ENCODE peak calls at places on chromosomes 6 and 20, in seven cellular contexts. One of them, this sample, is unnamed.

GRCh38 chr6:4336778-4337442 is 201.5 kb upstream of the ECI2 start:
- DNase-seq in CD8-positive, alpha-beta T cell: no peak
- DNase-seq in activated naive CD4-positive, alpha-beta T cell treated with anti-CD3 and anti-CD28 coated beads, Interleukin-2, amount 10 ng/mL, durations not matched to agents 7 days and 5 days: no peak
- DNase-seq in NCI-H748 treated with DMSO at 0.1 percent for 48 hours: no peak
- DNase-seq in progenitor cell of endocrine pancreas: no peak
- DNase-seq in HepG2: peak
- DNase-seq in activated T-helper 1 cell treated with anti-CD3 and anti-CD28 coated beads, Interleukin-2, amount 50 U/mL, for 16 hours: no peak
- DNase-seq in this sample: no peak

GRCh38 chr6:19812512-19813119 is 24.6 kb upstream of the ID4 start:
- DNase-seq in CD8-positive, alpha-beta T cell: no peak
- DNase-seq in activated naive CD4-positive, alpha-beta T cell treated with anti-CD3 and anti-CD28 coated beads, Interleukin-2, amount 10 ng/mL, durations not matched to agents 7 days and 5 days: no peak
- DNase-seq in NCI-H748 treated with DMSO at 0.1 percent for 48 hours: peak
- DNase-seq in progenitor cell of endocrine pancreas: no peak
- DNase-seq in HepG2: peak
- DNase-seq in activated T-helper 1 cell treated with anti-CD3 and anti-CD28 coated beads, Interleukin-2, amount 50 U/mL, for 16 hours: no peak
- DNase-seq in this sample: no peak

GRCh38 chr6:131937703-131938631 is 13.2 kb downstream of the CCN2 start:
- DNase-seq in CD8-positive, alpha-beta T cell: no peak
- DNase-seq in activated naive CD4-positive, alpha-beta T cell treated with anti-CD3 and anti-CD28 coated beads, Interleukin-2, amount 10 ng/mL, durations not matched to agents 7 days and 5 days: no peak
- DNase-seq in NCI-H748 treated with DMSO at 0.1 percent for 48 hours: peak
- DNase-seq in progenitor cell of endocrine pancreas: no peak
- DNase-seq in HepG2: peak
- DNase-seq in activated T-helper 1 cell treated with anti-CD3 and anti-CD28 coated beads, Interleukin-2, amount 50 U/mL, for 16 hours: no peak
- DNase-seq in this sample: no peak

GRCh38 chr6:47319867-47320266 is 10.2 kb upstream of the TNFRSF21 start:
- DNase-seq in CD8-positive, alpha-beta T cell: no peak
- DNase-seq in activated naive CD4-positive, alpha-beta T cell treated with anti-CD3 and anti-CD28 coated beads, Interleukin-2, amount 10 ng/mL, durations not matched to agents 7 days and 5 days: no peak
- DNase-seq in NCI-H748 treated with DMSO at 0.1 percent for 48 hours: no peak
- DNase-seq in progenitor cell of endocrine pancreas: no peak
- DNase-seq in HepG2: no peak
- DNase-seq in activated T-helper 1 cell treated with anti-CD3 and anti-CD28 coated beads, Interleukin-2, amount 50 U/mL, for 16 hours: no peak
- DNase-seq in this sample: no peak

GRCh38 chr20:57501461-57502330 is 23.2 kb downstream of the CTCFL start:
- DNase-seq in CD8-positive, alpha-beta T cell: no peak
- DNase-seq in activated naive CD4-positive, alpha-beta T cell treated with anti-CD3 and anti-CD28 coated beads, Interleukin-2, amount 10 ng/mL, durations not matched to agents 7 days and 5 days: no peak
- DNase-seq in NCI-H748 treated with DMSO at 0.1 percent for 48 hours: no peak
- DNase-seq in progenitor cell of endocrine pancreas: no peak
- DNase-seq in HepG2: no peak
- DNase-seq in activated T-helper 1 cell treated with anti-CD3 and anti-CD28 coated beads, Interleukin-2, amount 50 U/mL, for 16 hours: no peak
- DNase-seq in this sample: no peak

GRCh38 chr6:169859978-169860703 is 108.7 kb downstream of the ERMARD start:
- DNase-seq in CD8-positive, alpha-beta T cell: no peak
- DNase-seq in activated naive CD4-positive, alpha-beta T cell treated with anti-CD3 and anti-CD28 coated beads, Interleukin-2, amount 10 ng/mL, durations not matched to agents 7 days and 5 days: peak
- DNase-seq in NCI-H748 treated with DMSO at 0.1 percent for 48 hours: no peak
- DNase-seq in progenitor cell of endocrine pancreas: no peak
- DNase-seq in HepG2: no peak
- DNase-seq in activated T-helper 1 cell treated with anti-CD3 and anti-CD28 coated beads, Interleukin-2, amount 50 U/mL, for 16 hours: no peak
- DNase-seq in this sample: no peak

GRCh38 chr20:64261138-64261537 is 5.6 kb downstream of the PCMTD2 start:
- DNase-seq in CD8-positive, alpha-beta T cell: no peak
- DNase-seq in activated naive CD4-positive, alpha-beta T cell treated with anti-CD3 and anti-CD28 coated beads, Interleukin-2, amount 10 ng/mL, durations not matched to agents 7 days and 5 days: no peak
- DNase-seq in NCI-H748 treated with DMSO at 0.1 percent for 48 hours: no peak
- DNase-seq in progenitor cell of endocrine pancreas: no peak
- DNase-seq in HepG2: no peak
- DNase-seq in activated T-helper 1 cell treated with anti-CD3 and anti-CD28 coated beads, Interleukin-2, amount 50 U/mL, for 16 hours: no peak
- DNase-seq in this sample: no peak

GRCh38 chr6:13729891-13730290 is 18.3 kb upstream of the RANBP9 start:
- DNase-seq in CD8-positive, alpha-beta T cell: no peak
- DNase-seq in activated naive CD4-positive, alpha-beta T cell treated with anti-CD3 and anti-CD28 coated beads, Interleukin-2, amount 10 ng/mL, durations not matched to agents 7 days and 5 days: no peak
- DNase-seq in NCI-H748 treated with DMSO at 0.1 percent for 48 hours: no peak
- DNase-seq in progenitor cell of endocrine pancreas: no peak
- DNase-seq in HepG2: no peak
- DNase-seq in activated T-helper 1 cell treated with anti-CD3 and anti-CD28 coated beads, Interleukin-2, amount 50 U/mL, for 16 hours: no peak
- DNase-seq in this sample: no peak

GRCh38 chr6:75202676-75203131 is 3.1 kb downstream of the COL12A1 start:
- DNase-seq in CD8-positive, alpha-beta T cell: no peak
- DNase-seq in activated naive CD4-positive, alpha-beta T cell treated with anti-CD3 and anti-CD28 coated beads, Interleukin-2, amount 10 ng/mL, durations not matched to agents 7 days and 5 days: no peak
- DNase-seq in NCI-H748 treated with DMSO at 0.1 percent for 48 hours: no peak
- DNase-seq in progenitor cell of endocrine pancreas: no peak
- DNase-seq in HepG2: no peak
- DNase-seq in activated T-helper 1 cell treated with anti-CD3 and anti-CD28 coated beads, Interleukin-2, amount 50 U/mL, for 16 hours: no peak
- DNase-seq in this sample: no peak

GRCh38 chr6:170260686-170261085 is 30.2 kb downstream of the DLL1 start:
- DNase-seq in CD8-positive, alpha-beta T cell: no peak
- DNase-seq in activated naive CD4-positive, alpha-beta T cell treated with anti-CD3 and anti-CD28 coated beads, Interleukin-2, amount 10 ng/mL, durations not matched to agents 7 days and 5 days: no peak
- DNase-seq in NCI-H748 treated with DMSO at 0.1 percent for 48 hours: no peak
- DNase-seq in progenitor cell of endocrine pancreas: no peak
- DNase-seq in HepG2: no peak
- DNase-seq in activated T-helper 1 cell treated with anti-CD3 and anti-CD28 coated beads, Interleukin-2, amount 50 U/mL, for 16 hours: no peak
- DNase-seq in this sample: no peak

GRCh38 chr6:16511048-16511660 is 250.1 kb downstream of the ATXN1 start:
- DNase-seq in CD8-positive, alpha-beta T cell: no peak
- DNase-seq in activated naive CD4-positive, alpha-beta T cell treated with anti-CD3 and anti-CD28 coated beads, Interleukin-2, amount 10 ng/mL, durations not matched to agents 7 days and 5 days: no peak
- DNase-seq in NCI-H748 treated with DMSO at 0.1 percent for 48 hours: peak
- DNase-seq in progenitor cell of endocrine pancreas: no peak
- DNase-seq in HepG2: peak
- DNase-seq in activated T-helper 1 cell treated with anti-CD3 and anti-CD28 coated beads, Interleukin-2, amount 50 U/mL, for 16 hours: no peak
- DNase-seq in this sample: no peak

GRCh38 chr6:21085643-21086042 is 507.9 kb upstream of the SOX4 start:
- DNase-seq in CD8-positive, alpha-beta T cell: no peak
- DNase-seq in activated naive CD4-positive, alpha-beta T cell treated with anti-CD3 and anti-CD28 coated beads, Interleukin-2, amount 10 ng/mL, durations not matched to agents 7 days and 5 days: no peak
- DNase-seq in NCI-H748 treated with DMSO at 0.1 percent for 48 hours: no peak
- DNase-seq in progenitor cell of endocrine pancreas: no peak
- DNase-seq in HepG2: no peak
- DNase-seq in activated T-helper 1 cell treated with anti-CD3 and anti-CD28 coated beads, Interleukin-2, amount 50 U/mL, for 16 hours: no peak
- DNase-seq in this sample: no peak

GRCh38 chr6:44162876-44163625 is 4.4 kb downstream of the CAPN11 start:
- DNase-seq in CD8-positive, alpha-beta T cell: no peak
- DNase-seq in activated naive CD4-positive, alpha-beta T cell treated with anti-CD3 and anti-CD28 coated beads, Interleukin-2, amount 10 ng/mL, durations not matched to agents 7 days and 5 days: no peak
- DNase-seq in NCI-H748 treated with DMSO at 0.1 percent for 48 hours: no peak
- DNase-seq in progenitor cell of endocrine pancreas: no peak
- DNase-seq in HepG2: no peak
- DNase-seq in activated T-helper 1 cell treated with anti-CD3 and anti-CD28 coated beads, Interleukin-2, amount 50 U/mL, for 16 hours: no peak
- DNase-seq in this sample: no peak

GRCh38 chr6:127100510-127101140 is 17.8 kb upstream of the RSPO3 start:
- DNase-seq in CD8-positive, alpha-beta T cell: no peak
- DNase-seq in activated naive CD4-positive, alpha-beta T cell treated with anti-CD3 and anti-CD28 coated beads, Interleukin-2, amount 10 ng/mL, durations not matched to agents 7 days and 5 days: no peak
- DNase-seq in NCI-H748 treated with DMSO at 0.1 percent for 48 hours: no peak
- DNase-seq in progenitor cell of endocrine pancreas: no peak
- DNase-seq in HepG2: no peak
- DNase-seq in activated T-helper 1 cell treated with anti-CD3 and anti-CD28 coated beads, Interleukin-2, amount 50 U/mL, for 16 hours: no peak
- DNase-seq in this sample: no peak

GRCh38 chr6:23650676-23651075 is 475.3 kb upstream of the NRSN1 start:
- DNase-seq in CD8-positive, alpha-beta T cell: no peak
- DNase-seq in activated naive CD4-positive, alpha-beta T cell treated with anti-CD3 and anti-CD28 coated beads, Interleukin-2, amount 10 ng/mL, durations not matched to agents 7 days and 5 days: no peak
- DNase-seq in NCI-H748 treated with DMSO at 0.1 percent for 48 hours: no peak
- DNase-seq in progenitor cell of endocrine pancreas: no peak
- DNase-seq in HepG2: no peak
- DNase-seq in activated T-helper 1 cell treated with anti-CD3 and anti-CD28 coated beads, Interleukin-2, amount 50 U/mL, for 16 hours: no peak
- DNase-seq in this sample: no peak

GRCh38 chr6:32716396-32716795 is 24.8 kb upstream of the HLA-DQA2 start:
- DNase-seq in CD8-positive, alpha-beta T cell: no peak
- DNase-seq in activated naive CD4-positive, alpha-beta T cell treated with anti-CD3 and anti-CD28 coated beads, Interleukin-2, amount 10 ng/mL, durations not matched to agents 7 days and 5 days: no peak
- DNase-seq in NCI-H748 treated with DMSO at 0.1 percent for 48 hours: no peak
- DNase-seq in progenitor cell of endocrine pancreas: no peak
- DNase-seq in HepG2: no peak
- DNase-seq in activated T-helper 1 cell treated with anti-CD3 and anti-CD28 coated beads, Interleukin-2, amount 50 U/mL, for 16 hours: no peak
- DNase-seq in this sample: no peak

This sample was measured in glomerular endothelial cell.